ENCODE peak calls at places on chromosomes 11 and 22, in four cellular contexts. S, N, U and W are unnamed samples.
A peak's percentile ranks its signal among the peaks of the same experiment; 100 is the strongest.

GRCh38 chr11:66992041-66992440 is 16.9 kb downstream of the C11orf86 start:
- DNase-seq in N (no peak), S (no peak), U (no peak), W (no peak)

GRCh38 chr11:36222755-36223635 is 66.2 kb downstream of the COMMD9 start:
- DNase-seq in N (no peak), S (peak; percentile 38), U (no peak), W (no peak)

GRCh38 chr22:26642465-26643367 is 14.7 kb upstream of the MIAT start:
- DNase-seq in S (no peak), U (peak; percentile 60), N (peak; percentile 18), W (no peak)

GRCh38 chr11:30749268-30749667 is 163.1 kb upstream of the MPPED2 start:
- DNase-seq in N (no peak), U (no peak), S (no peak), W (no peak)

GRCh38 chr11:36409152-36409713 is 100.8 kb downstream of the TRAF6 start:
- DNase-seq in N (peak; percentile 65), U (no peak), S (peak; percentile 46), W (no peak)

GRCh38 chr22:38467904-38468760 is at the start of gene KDELR3:
- DNase-seq in S (peak; percentile 71), U (peak; percentile 91), N (peak; percentile 75), W (no peak)

GRCh38 chr22:37242395-37242918 is 1.6 kb downstream of the RAC2 start:
- DNase-seq in U (peak; percentile 91), N (peak; percentile 71), S (peak; percentile 38), W (no peak)

GRCh38 chr22:36197601-36198146 is 3.9 kb downstream of the APOL4 start:
- DNase-seq in U (peak; percentile 32), S (no peak), N (no peak), W (no peak)

GRCh38 chr11:93906486-93906885 is 56.1 kb upstream of the VSTM5 start:
- DNase-seq in S (peak; percentile 25), N (no peak), U (no peak), W (no peak)

GRCh38 chr11:17687946-17688670 is 31.3 kb upstream of the MYOD1 start:
- DNase-seq in U (no peak), N (no peak), S (no peak), W (no peak)

GRCh38 chr22:24421428-24421931 is 5.9 kb upstream of the ADORA2A start:
- DNase-seq in N (no peak), U (peak; percentile 69), S (no peak), W (no peak)

GRCh38 chr11:119120639-119121007 is 757 bp upstream of the HINFP start:
- DNase-seq in N (peak; percentile 24), U (no peak), S (peak; percentile 70), W (no peak)

GRCh38 chr11:19951558-19952083 is 208.7 kb downstream of the DBX1 start:
- DNase-seq in U (peak; percentile 39), N (peak; percentile 68), S (peak; percentile 70), W (peak; percentile 68)

GRCh38 chr11:16335236-16335962 is 20.9 kb downstream of the SOX6 start:
- DNase-seq in S (no peak), U (no peak), N (no peak), W (no peak)

GRCh38 chr22:20033045-20033706 is 12.3 kb downstream of the TANGO2 start:
- DNase-seq in U (no peak), N (no peak), S (no peak), W (no peak)

GRCh38 chr22:44129614-44129976 is 51.1 kb upstream of the PARVG start:
- DNase-seq in S (peak; percentile 56), N (peak; percentile 83), U (no peak), W (no peak)